ENCODE peak calls at places on chromosomes 13 and 19, in five cellular contexts. N, L, A, G and Y are unnamed samples.

GRCh38 chr13:31119966-31120733 is 41.6 kb downstream of the HSPH1 start:
- DNase-seq in N (no peak), L (no peak), A (peak; percentile 44), G (no peak), Y (no peak)

GRCh38 chr13:24276310-24276709 is 33.1 kb upstream of the C1QTNF9 start:
- DNase-seq in N (no peak), L (no peak), A (no peak), G (no peak), Y (no peak)

GRCh38 chr19:12400618-12401502 is at the start of gene ZNF799:
- DNase-seq in N (peak; percentile 69), L (peak; percentile 98), A (peak; percentile 96), G (peak; percentile 94), Y (peak; percentile 86)

GRCh38 chr19:398719-399118 is 10.2 kb downstream of the C2CD4C start:
- DNase-seq in N (no peak), L (no peak), A (no peak), G (no peak), Y (no peak)

GRCh38 chr13:32314968-32315254 is 252 bp downstream of the ZAR1L start:
- DNase-seq in N (peak; percentile 5), L (peak; percentile 60), A (peak; percentile 90), G (no peak), Y (no peak)

GRCh38 chr13:72506706-72507105 is 220.7 kb downstream of the MZT1 start:
- DNase-seq in N (no peak), L (no peak), A (no peak), G (no peak), Y (no peak)

GRCh38 chr13:97971519-97971918 is 18.0 kb downstream of the IPO5 start:
- DNase-seq in N (no peak), L (no peak), A (no peak), G (no peak), Y (no peak)

GRCh38 chr13:81606074-81606473 is 1265.1 kb upstream of the SPRY2 start:
- DNase-seq in N (no peak), L (no peak), A (no peak), G (no peak), Y (no peak)

GRCh38 chr13:113307491-113307890 is 10.5 kb downstream of the LAMP1 start:
- DNase-seq in N (no peak), L (no peak), A (no peak), G (no peak), Y (no peak)

GRCh38 chr19:39372047-39372802 is 18.7 kb downstream of the PAF1 start:
- DNase-seq in N (no peak), L (peak; percentile 87), A (no peak), G (peak; percentile 54), Y (no peak)

GRCh38 chr19:54002495-54003315 is 11.3 kb downstream of the CACNG6 start:
- DNase-seq in N (no peak), L (no peak), A (no peak), G (no peak), Y (no peak)

GRCh38 chr13:87344176-87344575 is 327.0 kb upstream of the SLITRK5 start:
- DNase-seq in N (no peak), L (no peak), A (no peak), G (no peak), Y (no peak)

GRCh38 chr19:46821512-46822359 is 28.9 kb downstream of the AP2S1 start:
- DNase-seq in N (no peak), L (no peak), A (no peak), G (no peak), Y (no peak)

GRCh38 chr13:106275441-106276032 is 259.9 kb downstream of the EFNB2 start:
- DNase-seq in N (no peak), L (no peak), A (no peak), G (no peak), Y (no peak)

GRCh38 chr13:114035583-114036501 is 62.0 kb upstream of the C13orf46 start:
- DNase-seq in N (no peak), L (peak; percentile 50), A (no peak), G (peak; percentile 18), Y (no peak)

GRCh38 chr19:49327878-49328544 is 3.0 kb upstream of the SLC6A16 start:
- DNase-seq in N (no peak), L (no peak), A (no peak), G (no peak), Y (no peak)

GRCh38 chr13:107866666-107867623 is 348.4 kb downstream of the LIG4 start:
- DNase-seq in N (no peak), L (no peak), A (no peak), G (no peak), Y (no peak)

GRCh38 chr13:55728229-55728628 is 1412.5 kb upstream of the PRR20A start:
- DNase-seq in N (no peak), L (no peak), A (no peak), G (no peak), Y (no peak)

GRCh38 chr19:42553292-42554045 is 25.2 kb upstream of the CEACAM1 start:
- DNase-seq in N (no peak), L (no peak), A (no peak), G (no peak), Y (no peak)

GRCh38 chr13:60143775-60144174 is 20.0 kb downstream of the DIAPH3 start:
- DNase-seq in N (no peak), L (no peak), A (no peak), G (no peak), Y (no peak)

GRCh38 chr13:69947577-69947976 is 160.0 kb upstream of the ATXN8OS start:
- DNase-seq in N (no peak), L (no peak), A (no peak), G (no peak), Y (no peak)

GRCh38 chr13:61695147-61695546 is 279.5 kb upstream of the PCDH20 start:
- DNase-seq in N (no peak), L (no peak), A (no peak), G (no peak), Y (no peak)

GRCh38 chr13:66414196-66414800 is 815.8 kb downstream of the PCDH9 start:
- DNase-seq in N (no peak), L (no peak), A (no peak), G (no peak), Y (no peak)

GRCh38 chr13:51588406-51588949 is 4.2 kb downstream of the WDFY2 start:
- DNase-seq in N (no peak), L (no peak), A (no peak), G (no peak), Y (no peak)

GRCh38 chr19:10290876-10291553 is 1.3 kb downstream of the ICAM5 start:
- DNase-seq in N (no peak), L (no peak), A (no peak), G (no peak), Y (no peak)

GRCh38 chr19:34173145-34173956 is 1.0 kb downstream of the LSM14A start:
- DNase-seq in N (no peak), L (peak; percentile 21), A (no peak), G (no peak), Y (no peak)

GRCh38 chr13:46229251-46229650 is 17.5 kb downstream of the LRRC63 start:
- DNase-seq in N (no peak), L (no peak), A (no peak), G (no peak), Y (no peak)

GRCh38 chr13:111049791-111050538 is 65.1 kb upstream of the ARHGEF7 start:
- DNase-seq in N (no peak), L (peak; percentile 69), A (peak; percentile 76), G (peak; percentile 44), Y (no peak)

GRCh38 chr19:19294914-19295313 is 21.8 kb upstream of the TM6SF2 start:
- DNase-seq in N (no peak), L (no peak), A (no peak), G (no peak), Y (no peak)

GRCh38 chr13:112978561-112979405 is 9.8 kb downstream of the MCF2L start:
- DNase-seq in N (no peak), L (no peak), A (no peak), G (no peak), Y (no peak)

GRCh38 chr19:1455336-1456120 is 5.6 kb downstream of the APC2 start:
- DNase-seq in N (peak; percentile 43), L (no peak), A (no peak), G (peak; percentile 74), Y (no peak)

GRCh38 chr13:34967851-34968562 is 25.9 kb downstream of the NBEA start:
- DNase-seq in N (no peak), L (no peak), A (no peak), G (no peak), Y (no peak)

GRCh38 chr19:35268546-35269424 is at the start of gene USF2:
- DNase-seq in N (no peak), L (peak; percentile 53), A (no peak), G (peak; percentile 83), Y (no peak)

GRCh38 chr13:27455331-27455855 is 5.0 kb upstream of the MTIF3 start:
- DNase-seq in N (no peak), L (no peak), A (no peak), G (no peak), Y (no peak)

GRCh38 chr19:51777570-51778460 is 16.8 kb downstream of the FPR2 start:
- DNase-seq in N (peak; percentile 18), L (peak; percentile 51), A (no peak), G (peak; percentile 46), Y (no peak)

GRCh38 chr19:2270572-2271515 is 11.1 kb downstream of the PEAK3 start:
- DNase-seq in N (no peak), L (peak; percentile 82), A (no peak), G (peak; percentile 89), Y (peak; percentile 58)

GRCh38 chr19:42250249-42250665 is 4.7 kb downstream of the ERF start:
- DNase-seq in N (no peak), L (no peak), A (no peak), G (peak; percentile 50), Y (no peak)

GRCh38 chr19:18328340-18329034 is 5.6 kb upstream of the LSM4 start:
- DNase-seq in N (peak; percentile 86), L (peak; percentile 99), A (peak; percentile 98), G (peak; percentile 86), Y (peak; percentile 58)

GRCh38 chr19:49512970-49513745 is 697 bp downstream of the FCGRT start:
- DNase-seq in N (no peak), L (peak; percentile 46), A (no peak), G (peak; percentile 64), Y (no peak)

GRCh38 chr19:45784096-45784495 is 1.8 kb upstream of the DMPK start:
- DNase-seq in N (no peak), L (no peak), A (no peak), G (no peak), Y (no peak)
- H3K4me1 ChIP-seq in N (peaks cover 25% of the 10 kb centered on the region), L (no peaks in the 10 kb centered on the region), A (peaks cover 63% of the 10 kb centered on the region), G (no peaks in the 10 kb centered on the region), Y (peaks cover 71% of the 10 kb centered on the region)

GRCh38 chr13:44015133-44015532 is 135.4 kb downstream of the LACC1 start:
- DNase-seq in N (no peak), L (no peak), A (no peak), G (no peak), Y (no peak)
- H3K27ac ChIP-seq in N (no peak overlapping the region), L (no peak overlapping the region), A (peak overlapping the region; percentile 10), G (no peak overlapping the region), Y (peak overlapping the region; percentile 4)

GRCh38 chr19:14561249-14561648 is 10.6 kb downstream of the NDUFB7 start:
- DNase-seq in N (no peak), L (no peak), A (no peak), G (no peak), Y (no peak)
- H3K4me1 ChIP-seq in N (peaks cover 54% of the 10 kb centered on the region), L (peaks cover 2% of the 10 kb centered on the region), A (peaks cover 66% of the 10 kb centered on the region), G (peaks cover 7% of the 10 kb centered on the region), Y (peaks cover 53% of the 10 kb centered on the region)

DNA sequence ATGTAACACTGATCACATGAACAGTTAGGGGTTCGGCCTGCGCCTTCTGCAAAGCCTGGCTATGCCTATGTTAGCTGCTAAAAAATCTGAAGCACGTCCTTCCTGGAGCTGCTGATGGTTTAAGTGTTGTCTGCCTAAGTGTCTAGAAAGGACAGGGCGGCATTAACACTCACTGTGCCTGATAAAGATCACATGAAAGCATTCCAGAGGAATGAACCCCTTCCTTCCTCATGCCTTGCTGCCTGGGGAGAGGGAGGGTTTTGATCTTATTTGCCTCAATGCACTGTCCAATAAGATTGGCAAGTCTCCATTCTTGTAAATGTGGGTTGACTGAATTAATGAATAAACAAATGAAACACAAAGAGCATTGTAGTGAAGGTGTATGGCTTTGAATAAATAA is 5.2 kb downstream of the DOCK9 start:
- DNase-seq in N (no peak), L (no peak), A (no peak), G (no peak), Y (no peak)
- H3K27ac ChIP-seq in N (no peak overlapping the region), L (no peak overlapping the region), A (no peak overlapping the region), G (no peak overlapping the region), Y (no peak overlapping the region)